ENCODE peak calls at places on chromosomes 12 and 14, in five cellular contexts. One of them, this sample, is unnamed.

GRCh38 chr12:42278116-42278485 is 40.1 kb upstream of the YAF2 start:
- DNase-seq in WERI-Rb-1: no peak
- DNase-seq in GM23248: no peak
- DNase-seq in right lobe of liver: no peak
- DNase-seq in PC-9: no peak
- DNase-seq in this sample: no peak

GRCh38 chr12:10095971-10096370 is 2.8 kb downstream of the CLEC1A start:
- DNase-seq in WERI-Rb-1: no peak
- DNase-seq in GM23248: no peak
- DNase-seq in right lobe of liver: no peak
- DNase-seq in PC-9: no peak
- DNase-seq in this sample: no peak

GRCh38 chr14:88553886-88554457 is 835 bp downstream of the PTPN21 start:
- DNase-seq in WERI-Rb-1: no peak
- DNase-seq in GM23248: peak; percentile 51
- DNase-seq in right lobe of liver: no peak
- DNase-seq in PC-9: no peak
- DNase-seq in this sample: no peak

GRCh38 chr12:49871263-49871561 is 28.3 kb upstream of the BCDIN3D start:
- DNase-seq in WERI-Rb-1: no peak
- DNase-seq in GM23248: no peak
- DNase-seq in right lobe of liver: no peak
- DNase-seq in PC-9: no peak
- DNase-seq in this sample: no peak

GRCh38 chr12:55698241-55698955 is 9.3 kb downstream of the ITGA7 start:
- DNase-seq in WERI-Rb-1: no peak
- DNase-seq in GM23248: no peak
- DNase-seq in right lobe of liver: no peak
- DNase-seq in PC-9: no peak
- DNase-seq in this sample: no peak

GRCh38 chr14:72883109-72883508 is 10.8 kb downstream of the DPF3 start:
- DNase-seq in WERI-Rb-1: no peak
- DNase-seq in GM23248: no peak
- DNase-seq in right lobe of liver: no peak
- DNase-seq in PC-9: no peak
- DNase-seq in this sample: no peak

GRCh38 chr14:105076805-105077648 is 11.8 kb upstream of the GPR132 start:
- DNase-seq in WERI-Rb-1: no peak
- DNase-seq in GM23248: no peak
- DNase-seq in right lobe of liver: no peak
- DNase-seq in PC-9: no peak
- DNase-seq in this sample: no peak

GRCh38 chr12:33536431-33536830 is 96.8 kb upstream of the SYT10 start:
- DNase-seq in WERI-Rb-1: no peak
- DNase-seq in GM23248: no peak
- DNase-seq in right lobe of liver: no peak
- DNase-seq in PC-9: no peak
- DNase-seq in this sample: no peak

DNA sequence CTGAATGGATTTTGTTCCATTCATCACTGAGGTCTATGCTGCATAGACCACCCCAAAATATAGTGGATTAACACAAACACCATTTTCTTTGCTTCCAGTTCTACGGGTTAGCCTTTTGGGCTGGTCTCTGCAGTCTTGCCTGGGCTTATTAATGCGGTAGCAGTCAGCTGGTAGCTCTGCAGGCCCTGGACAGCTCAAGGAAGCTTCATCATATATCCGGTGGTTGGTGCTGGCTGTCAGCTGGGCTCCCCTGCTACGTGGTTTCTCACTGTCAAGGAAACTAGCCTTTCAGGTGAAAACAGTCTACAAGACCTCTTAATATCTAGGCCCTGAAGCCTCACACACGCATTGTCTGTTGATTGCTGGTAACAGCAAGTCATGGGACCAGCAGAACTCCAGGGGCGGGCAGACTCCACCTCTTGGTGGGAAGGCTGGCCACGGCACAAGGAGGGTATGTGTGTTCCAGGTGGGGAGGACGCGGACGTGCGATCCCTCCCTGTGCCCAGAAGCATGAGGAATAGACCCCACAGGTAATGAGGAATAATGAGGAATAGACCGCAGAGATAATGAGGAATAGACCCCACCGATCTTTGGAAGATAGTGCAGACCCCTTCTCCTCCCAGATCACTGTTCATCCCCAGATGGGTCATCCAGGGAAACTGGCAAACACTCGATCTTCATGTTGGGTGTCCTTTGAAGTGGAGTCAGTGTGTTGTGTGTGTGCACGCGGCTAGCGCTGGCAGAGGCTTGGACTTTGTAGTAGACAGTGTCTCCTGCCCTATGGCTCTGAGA is 13.3 kb downstream of the TSPAN9 start:
- DNase-seq in WERI-Rb-1: no peak
- DNase-seq in GM23248: no peak
- DNase-seq in right lobe of liver: no peak
- DNase-seq in PC-9: no peak
- DNase-seq in this sample: no peak
- H3K27ac ChIP-seq in WERI-Rb-1: no peak overlapping the region
- H3K27ac ChIP-seq in GM23248: no peak overlapping the region
- H3K27ac ChIP-seq in right lobe of liver: peak overlapping the region; percentile 36
- H3K27ac ChIP-seq in PC-9: no peak overlapping the region
- H3K27ac ChIP-seq in this sample: no peak overlapping the region

DNA sequence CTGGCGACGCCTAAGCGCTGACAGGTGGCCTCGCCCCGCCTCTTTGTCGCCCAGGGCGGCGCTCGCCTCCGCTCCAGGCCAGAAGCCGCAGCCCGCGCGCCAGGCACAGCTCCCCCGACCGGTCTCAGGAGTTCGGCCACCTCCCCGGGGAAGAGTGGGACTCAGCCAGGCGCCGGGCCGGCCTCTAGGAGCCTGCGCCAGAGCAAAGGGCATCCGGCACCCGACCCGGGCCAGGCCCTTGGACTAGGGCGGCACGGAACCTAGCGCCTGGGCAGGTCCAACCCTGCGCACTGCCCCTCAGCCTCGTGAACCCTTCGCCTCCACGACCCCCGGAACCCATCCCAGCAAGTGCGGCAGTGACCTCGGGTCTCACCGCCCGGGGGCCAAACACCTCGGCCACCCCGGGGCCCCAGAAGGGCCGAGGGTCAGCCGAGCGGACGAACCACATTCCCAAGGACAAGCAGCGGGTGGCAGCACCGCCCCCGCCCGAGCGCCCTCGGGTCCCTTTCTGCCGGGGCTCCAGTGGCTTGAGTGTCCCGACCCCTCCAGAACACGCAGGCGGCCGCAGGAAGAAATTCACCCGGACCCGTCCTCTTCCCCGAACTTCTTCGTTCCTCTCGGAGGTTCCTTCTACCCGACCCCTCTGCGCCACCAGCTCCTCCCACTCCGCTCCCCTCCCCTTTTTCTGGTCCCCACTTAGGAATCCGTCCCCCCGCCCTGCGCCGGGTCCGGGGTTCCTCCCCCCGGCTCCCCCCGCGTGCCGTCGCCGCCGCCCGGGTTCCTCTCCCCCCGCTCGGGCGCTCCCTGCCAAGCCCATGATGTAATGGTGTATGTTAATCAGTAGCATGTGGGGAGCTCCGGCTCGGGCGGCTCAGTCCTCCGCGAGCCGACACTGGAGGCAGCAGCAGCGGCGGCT is 1.4 kb upstream of the SAMD4A start:
- DNase-seq in WERI-Rb-1: peak; percentile 89
- DNase-seq in GM23248: peak; percentile 96
- DNase-seq in right lobe of liver: peak; percentile 93
- DNase-seq in PC-9: peak; percentile 93
- DNase-seq in this sample: no peak
- H3K27ac ChIP-seq in WERI-Rb-1: peak overlapping the region; percentile 67
- H3K27ac ChIP-seq in GM23248: peak overlapping the region; percentile 80
- H3K27ac ChIP-seq in right lobe of liver: peak overlapping the region; percentile 98
- H3K27ac ChIP-seq in PC-9: peak overlapping the region; percentile 71
- H3K27ac ChIP-seq in this sample: peak overlapping the region; percentile 95

GRCh38 chr12:95253386-95253785 is 35.8 kb downstream of the VEZT start:
- DNase-seq in WERI-Rb-1: no peak
- DNase-seq in GM23248: no peak
- DNase-seq in right lobe of liver: no peak
- DNase-seq in PC-9: no peak
- DNase-seq in this sample: no peak

GRCh38 chr12:95243497-95244183 is 26.0 kb downstream of the VEZT start:
- DNase-seq in WERI-Rb-1: no peak
- DNase-seq in GM23248: no peak
- DNase-seq in right lobe of liver: no peak
- DNase-seq in PC-9: no peak
- DNase-seq in this sample: no peak

GRCh38 chr12:95248095-95248494 is 30.5 kb downstream of the VEZT start:
- DNase-seq in WERI-Rb-1: no peak
- DNase-seq in GM23248: no peak
- DNase-seq in right lobe of liver: no peak
- DNase-seq in PC-9: no peak
- DNase-seq in this sample: no peak

GRCh38 chr12:95244350-95244749 is 26.7 kb downstream of the VEZT start:
- DNase-seq in WERI-Rb-1: no peak
- DNase-seq in GM23248: no peak
- DNase-seq in right lobe of liver: no peak
- DNase-seq in PC-9: no peak
- DNase-seq in this sample: no peak

GRCh38 chr12:95248604-95249355 is 31.2 kb downstream of the VEZT start:
- DNase-seq in WERI-Rb-1: no peak
- DNase-seq in GM23248: no peak
- DNase-seq in right lobe of liver: no peak
- DNase-seq in PC-9: no peak
- DNase-seq in this sample: no peak
- H3K27ac ChIP-seq in WERI-Rb-1: peak overlapping the region; percentile 21
- H3K27ac ChIP-seq in GM23248: no peak overlapping the region
- H3K27ac ChIP-seq in right lobe of liver: no peak overlapping the region
- H3K27ac ChIP-seq in PC-9: no peak overlapping the region
- H3K27ac ChIP-seq in this sample: no peak overlapping the region

DNA sequence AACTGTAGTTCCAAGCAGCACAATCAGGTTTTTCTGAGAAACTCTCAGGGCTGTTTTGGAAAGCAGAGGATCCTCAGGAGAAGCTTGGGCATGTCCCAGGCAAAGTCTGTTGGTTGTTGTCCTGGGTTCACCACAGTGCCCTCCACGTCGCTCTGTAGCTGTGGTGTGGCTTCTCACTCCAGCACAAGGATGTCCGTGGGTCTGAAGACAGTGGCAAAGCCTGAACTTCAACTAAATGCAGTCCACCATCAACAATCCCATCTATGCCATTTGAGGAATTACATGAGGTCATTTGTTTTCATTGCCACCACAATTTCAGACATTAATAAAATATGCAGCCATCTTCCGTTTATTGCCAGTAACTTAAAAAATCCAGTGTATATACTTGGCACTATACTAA is 272.2 kb downstream of the LRIG3 start:
- DNase-seq in WERI-Rb-1: no peak
- DNase-seq in GM23248: peak; percentile 12
- DNase-seq in right lobe of liver: no peak
- DNase-seq in PC-9: no peak
- DNase-seq in this sample: no peak
- H3K27ac ChIP-seq in WERI-Rb-1: no peak overlapping the region
- H3K27ac ChIP-seq in GM23248: no peak overlapping the region
- H3K27ac ChIP-seq in right lobe of liver: no peak overlapping the region
- H3K27ac ChIP-seq in PC-9: no peak overlapping the region
- H3K27ac ChIP-seq in this sample: no peak overlapping the region

DNA sequence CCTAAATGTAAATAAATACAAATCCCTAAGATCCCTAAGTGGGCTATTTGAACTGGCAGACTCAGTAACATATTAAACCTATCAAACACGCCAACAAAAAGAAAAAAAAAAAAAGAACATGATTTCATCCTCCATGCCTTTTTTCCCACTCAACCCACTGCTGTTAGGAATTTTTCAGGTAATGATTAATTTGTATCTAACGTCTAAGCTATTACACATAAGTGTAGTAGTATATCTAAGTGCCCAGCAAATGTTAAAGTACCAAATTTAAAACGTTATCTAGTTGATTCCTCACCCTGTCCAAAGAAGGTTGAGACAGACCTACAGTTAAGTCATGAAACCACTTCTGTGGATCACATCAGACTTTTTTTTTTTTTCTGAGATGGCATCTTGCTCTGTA is 16.4 kb upstream of the ARID4A start:
- DNase-seq in WERI-Rb-1: no peak
- DNase-seq in GM23248: no peak
- DNase-seq in right lobe of liver: no peak
- DNase-seq in PC-9: no peak
- DNase-seq in this sample: no peak
- H3K27ac ChIP-seq in WERI-Rb-1: no peak overlapping the region
- H3K27ac ChIP-seq in GM23248: peak overlapping the region; percentile 87
- H3K27ac ChIP-seq in right lobe of liver: peak overlapping the region; percentile 73
- H3K27ac ChIP-seq in PC-9: no peak overlapping the region
- H3K27ac ChIP-seq in this sample: peak overlapping the region; percentile 77

DNA sequence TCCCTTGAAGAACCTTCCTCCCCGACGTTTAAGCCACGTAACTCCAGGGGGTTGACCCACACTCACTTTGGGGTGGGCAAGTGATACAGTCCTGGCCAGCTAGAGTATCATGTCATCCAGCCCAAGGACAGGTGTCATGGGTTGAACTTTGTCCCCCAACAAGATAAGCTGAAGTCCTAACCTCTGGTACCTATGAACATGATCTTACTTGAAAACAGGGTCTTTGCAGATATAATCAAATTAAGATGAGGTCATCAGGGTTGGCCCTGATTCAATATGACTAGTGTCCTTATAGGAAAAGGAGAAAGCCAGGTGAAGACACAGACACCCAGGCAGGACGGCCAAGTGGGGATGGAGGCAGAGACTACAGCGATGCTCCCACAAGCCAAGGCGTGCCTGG is 68.5 kb downstream of the ITPK1 start:
- DNase-seq in WERI-Rb-1: no peak
- DNase-seq in GM23248: no peak
- DNase-seq in right lobe of liver: no peak
- DNase-seq in PC-9: no peak
- DNase-seq in this sample: no peak
- H3K27ac ChIP-seq in WERI-Rb-1: no peak overlapping the region
- H3K27ac ChIP-seq in GM23248: no peak overlapping the region
- H3K27ac ChIP-seq in right lobe of liver: no peak overlapping the region
- H3K27ac ChIP-seq in PC-9: peak overlapping the region; percentile 99
- H3K27ac ChIP-seq in this sample: no peak overlapping the region

DNA sequence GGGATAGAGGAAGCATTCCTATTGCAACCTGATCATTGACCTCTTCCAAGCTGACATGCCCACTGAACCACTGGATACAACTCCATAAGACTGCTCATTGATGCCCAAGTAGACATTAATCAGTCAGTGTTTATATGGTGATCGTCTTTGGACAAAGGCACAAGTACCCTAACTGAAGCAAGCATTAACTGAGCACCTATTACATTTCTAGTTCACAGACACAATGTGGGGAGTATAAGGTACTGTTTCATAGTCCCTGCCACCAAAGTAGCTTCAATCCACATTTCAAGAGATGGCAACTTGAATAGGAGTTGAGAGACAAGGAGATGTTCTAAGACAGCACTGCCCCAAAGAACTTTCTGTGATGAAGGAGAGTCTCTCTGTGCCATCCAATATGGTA is 10.9 kb upstream of the COL2A1 start:
- DNase-seq in WERI-Rb-1: no peak
- DNase-seq in GM23248: no peak
- DNase-seq in right lobe of liver: no peak
- DNase-seq in PC-9: no peak
- DNase-seq in this sample: no peak
- H3K27ac ChIP-seq in WERI-Rb-1: no peak overlapping the region
- H3K27ac ChIP-seq in GM23248: no peak overlapping the region
- H3K27ac ChIP-seq in right lobe of liver: no peak overlapping the region
- H3K27ac ChIP-seq in PC-9: no peak overlapping the region
- H3K27ac ChIP-seq in this sample: no peak overlapping the region